ENCODE peak calls at places on chromosomes 4 and X, in five cellular contexts. T is KBM-7; Z is stimulated activated CD4-positive, alpha-beta T cell treated with anti-CD3 and anti-CD28 coated beads, Interleukin-15, amount 100 ng/mL, for 1 hour; O is NCI-H1694; K is CMK. G is an unnamed sample.

GRCh38 chr4:56240554-56241190 is 146.6 kb downstream of the AASDH start:
- DNase-seq in K (no peak), O (no peak), T (no peak), Z (no peak), G (no peak)

GRCh38 chr4:99405433-99406115 is 29.6 kb downstream of the ADH7 start:
- DNase-seq in Z (no peak), T (peak; percentile 73), K (peak; percentile 33), O (peak; percentile 53), G (peak; percentile 59)

GRCh38 chr4:137238456-137238855 is 293.8 kb downstream of the PCDH18 start:
- DNase-seq in K (no peak), T (no peak), O (no peak), Z (no peak), G (no peak)

GRCh38 chrX:134670241-134670811 is 12.1 kb upstream of the PLAC1 start:
- DNase-seq in K (no peak), O (no peak), Z (no peak), T (no peak), G (peak; percentile 57)

GRCh38 chr4:101761405-101761804 is 29.1 kb upstream of the BANK1 start:
- DNase-seq in K (no peak), T (no peak), O (no peak), Z (no peak), G (no peak)

GRCh38 chr4:152780267-152780811 is 585 bp downstream of the ARFIP1 start:
- DNase-seq in K (no peak), T (no peak), O (no peak), Z (no peak), G (peak; percentile 56)

GRCh38 chr4:98452091-98452490 is 190.9 kb downstream of the RAP1GDS1 start:
- DNase-seq in Z (no peak), O (no peak), T (no peak), K (no peak), G (no peak)

GRCh38 chr4:59704621-59705020 is 1495.5 kb upstream of the ADGRL3 start:
- DNase-seq in O (no peak), T (no peak), Z (no peak), K (no peak), G (no peak)

GRCh38 chr4:66294626-66295025 is 624.3 kb upstream of the EPHA5 start:
- DNase-seq in T (no peak), O (no peak), K (no peak), Z (no peak), G (no peak)

GRCh38 chrX:135477576-135477975 is 42.9 kb upstream of the INTS6L start:
- DNase-seq in O (peak; percentile 81), K (peak; percentile 20), Z (peak; percentile 1), T (peak; percentile 84), G (peak; percentile 6)

GRCh38 chr4:93228021-93228420 is 600.5 kb upstream of the ATOH1 start:
- DNase-seq in K (no peak), O (no peak), Z (no peak), T (no peak), G (no peak)

GRCh38 chr4:140947507-140947906 is 185.8 kb downstream of the RNF150 start:
- DNase-seq in O (no peak), K (no peak), Z (no peak), T (no peak), G (no peak)

GRCh38 chrX:78517124-78517523 is 142.0 kb downstream of the RTL3 start:
- DNase-seq in K (no peak), O (no peak), T (peak; percentile 52), Z (no peak), G (no peak)

GRCh38 chr4:5142726-5143125 is 91.4 kb downstream of the STK32B start:
- DNase-seq in Z (no peak), O (no peak), K (no peak), T (peak; percentile 50), G (peak; percentile 44)

GRCh38 chr4:173529505-173530325 is at the start of gene HAND2:
- DNase-seq in K (no peak), T (no peak), Z (no peak), O (no peak), G (peak; percentile 88)

GRCh38 chr4:87033902-87034301 is 99.1 kb downstream of the AFF1 start:
- DNase-seq in Z (no peak), T (no peak), K (no peak), O (no peak), G (no peak)

GRCh38 chr4:10579700-10580099 is 104.9 kb downstream of the CLNK start:
- DNase-seq in Z (no peak), T (no peak), K (no peak), O (no peak), G (no peak)

GRCh38 chr4:82561745-82562552 is at the start of gene TMEM150C:
- DNase-seq in Z (no peak), T (peak; percentile 51), O (no peak), K (peak; percentile 24), G (peak; percentile 59)

GRCh38 chrX:71998836-71999509 is 88.3 kb downstream of the NHSL2 start:
- DNase-seq in O (peak; percentile 40), Z (no peak), T (peak; percentile 49), K (no peak), G (peak; percentile 27)

GRCh38 chr4:102533348-102533747 is 32.2 kb downstream of the NFKB1 start:
- DNase-seq in O (no peak), T (no peak), Z (no peak), K (no peak), G (no peak)